ENCODE peak calls at places on chromosome 15, in five cellular contexts. I is activated effector memory CD4-positive, alpha-beta T cell treated with anti-CD3 and anti-CD28 coated beads, Interleukin-2, amount 50 U/mL, for 16 hours; N is HS-5; M is RPMI7951; F is activated gamma-delta T cell. Q is an unnamed sample.

GRCh38 chr15:46442196-46442595 is 807.4 kb downstream of the SQOR start:
- DNase-seq in M (peak; percentile 26), N (no peak), F (no peak), I (no peak), Q (peak; percentile 51)

GRCh38 chr15:55546718-55547117 is 38.7 kb upstream of the DNAAF4 start:
- DNase-seq in N (peak; percentile 23), I (no peak), M (peak; percentile 42), F (no peak), Q (no peak)

GRCh38 chr15:73108676-73109075 is 56.4 kb downstream of the NEO1 start:
- DNase-seq in M (no peak), F (no peak), N (no peak), I (no peak), Q (no peak)

GRCh38 chr15:97517726-97518125 is 442.8 kb upstream of the ARRDC4 start:
- DNase-seq in F (no peak), N (no peak), M (no peak), I (no peak), Q (no peak)

GRCh38 chr15:48929611-48930170 is 34.0 kb downstream of the SHC4 start:
- DNase-seq in N (no peak), I (no peak), M (peak; percentile 55), F (no peak), Q (no peak)

GRCh38 chr15:49649987-49650386 is 29.1 kb downstream of the DTWD1 start:
- DNase-seq in M (no peak), F (no peak), I (no peak), N (no peak), Q (no peak)

GRCh38 chr15:92393287-92393993 is at the start of gene ST8SIA2:
- DNase-seq in F (no peak), M (peak; percentile 68), I (no peak), N (no peak), Q (no peak)

GRCh38 chr15:74041777-74042435 is 40.4 kb downstream of the GOLGA6A start:
- DNase-seq in N (no peak), M (peak; percentile 34), F (no peak), I (no peak), Q (no peak)

GRCh38 chr15:91857224-91857585 is 3.7 kb downstream of the SLCO3A1 start:
- DNase-seq in N (no peak), M (no peak), I (no peak), F (no peak), Q (no peak)

GRCh38 chr15:78638658-78639314 is 2.2 kb downstream of the CHRNB4 start:
- DNase-seq in M (peak; percentile 42), F (no peak), N (no peak), I (peak; percentile 66), Q (no peak)

GRCh38 chr15:99998661-99999101 is 265.4 kb upstream of the LYSMD4 start:
- DNase-seq in F (no peak), I (no peak), N (no peak), M (peak; percentile 57), Q (no peak)

GRCh38 chr15:57777034-57777433 is 70.5 kb downstream of the POLR2M start:
- DNase-seq in N (no peak), M (no peak), I (no peak), F (no peak), Q (no peak)

GRCh38 chr15:62503451-62503850 is 338.4 kb upstream of the C2CD4B start:
- DNase-seq in F (no peak), I (no peak), M (peak; percentile 58), N (no peak), Q (peak; percentile 21)

GRCh38 chr15:70902105-70902504 is 9.5 kb downstream of the LRRC49 start:
- DNase-seq in N (peak; percentile 64), M (peak; percentile 76), I (no peak), F (no peak), Q (peak; percentile 62)

GRCh38 chr15:68808770-68809169 is 11.9 kb downstream of the ANP32A start:
- DNase-seq in M (no peak), N (no peak), I (peak; percentile 39), F (no peak), Q (no peak)

GRCh38 chr15:76335851-76336253 is 721 bp upstream of the ISL2 start:
- DNase-seq in I (no peak), M (peak; percentile 40), F (no peak), N (no peak), Q (no peak)

GRCh38 chr15:89486726-89487050 is 9.7 kb downstream of the RHCG start:
- DNase-seq in F (no peak), M (peak; percentile 27), I (peak; percentile 73), N (no peak), Q (no peak)

GRCh38 chr15:74170845-74171578 is 2.5 kb upstream of the ISLR start:
- DNase-seq in F (no peak), M (no peak), N (no peak), I (peak; percentile 47), Q (no peak)

GRCh38 chr15:68783226-68784054 is 37.3 kb downstream of the ANP32A start:
- DNase-seq in I (peak; percentile 88), F (no peak), M (no peak), N (no peak), Q (no peak)

GRCh38 chr15:101509279-101509678 is 19.8 kb upstream of the PCSK6 start:
- DNase-seq in M (no peak), F (no peak), I (no peak), N (no peak), Q (no peak)

GRCh38 chr15:85865070-85865684 is 70.5 kb upstream of the KLHL25 start:
- DNase-seq in F (no peak), N (no peak), I (no peak), M (peak; percentile 51), Q (no peak)

GRCh38 chr15:66944121-66944520 is 121.3 kb upstream of the SMAD3 start:
- DNase-seq in F (no peak), N (no peak), I (no peak), M (no peak), Q (no peak)

GRCh38 chr15:98375513-98376360 is 272.6 kb upstream of the IGF1R start:
- DNase-seq in I (no peak), M (no peak), N (no peak), F (no peak), Q (no peak)

GRCh38 chr15:74428970-74429783 is 4.6 kb downstream of the SEMA7A start:
- DNase-seq in I (no peak), M (no peak), F (no peak), N (no peak), Q (no peak)

GRCh38 chr15:44536298-44536961 is 517 bp upstream of the EIF3J start:
- DNase-seq in I (no peak), N (peak; percentile 59), F (peak; percentile 70), M (peak; percentile 91), Q (peak; percentile 44)